ENCODE peak calls at places on chromosomes 6 and 20, in seven cellular contexts. Q is NCI-H1092 treated with DMSO at 0.1 percent for 48 hours; R is HFFc6; C is left ventricle myocardium inferior; I is hippocampal formation; E is activated T-helper 1 cell treated with anti-CD3 and anti-CD28 coated beads, Interleukin-2, amount 50 U/mL, for 16 hours; L is H9. N is an unnamed sample.

GRCh38 chr6:89071036-89071435 is 9.5 kb upstream of the PNRC1 start:
- DNase-seq in Q (no peak), R (no peak), C (no peak), I (no peak), E (no peak), L (no peak), N (no peak)

GRCh38 chr6:56278186-56278585 is 30.8 kb upstream of the COL21A1 start:
- DNase-seq in Q (no peak), R (no peak), C (no peak), I (no peak), E (no peak), L (no peak), N (no peak)

GRCh38 chr6:108921547-108922331 is 73.5 kb downstream of the ARMC2 start:
- DNase-seq in Q (no peak), R (peak), C (no peak), I (no peak), E (no peak), L (no peak), N (no peak)

GRCh38 chr6:85561750-85562357 is 31.8 kb downstream of the SNX14 start:
- DNase-seq in Q (no peak), R (peak), C (no peak), I (no peak), E (no peak), L (no peak), N (no peak)

GRCh38 chr20:51221791-51222408 is 199.0 kb upstream of the KCNG1 start:
- DNase-seq in Q (no peak), R (no peak), C (no peak), I (no peak), E (no peak), L (peak), N (no peak)

GRCh38 chr20:856361-856775 is 22.9 kb downstream of the FAM110A start:
- DNase-seq in Q (no peak), R (peak), C (no peak), I (no peak), E (no peak), L (no peak), N (no peak)

GRCh38 chr6:106666290-106667021 is 37.1 kb downstream of the QRSL1 start:
- DNase-seq in Q (no peak), R (no peak), C (no peak), I (no peak), E (no peak), L (peak), N (no peak)

GRCh38 chr6:75546401-75546800 is 52.8 kb upstream of the FILIP1 start:
- DNase-seq in Q (no peak), R (peak), C (no peak), I (no peak), E (no peak), L (no peak), N (no peak)

GRCh38 chr20:21609221-21609620 is 95.4 kb upstream of the NKX2-2 start:
- DNase-seq in Q (no peak), R (peak), C (no peak), I (peak), E (no peak), L (no peak), N (no peak)

GRCh38 chr20:35015863-35016193 is 60.2 kb downstream of the MYH7B start:
- DNase-seq in Q (no peak), R (no peak), C (no peak), I (no peak), E (no peak), L (peak), N (no peak)

GRCh38 chr6:116450769-116451740 is 10.1 kb upstream of the CALHM6 start:
- DNase-seq in Q (no peak), R (no peak), C (no peak), I (no peak), E (no peak), L (no peak), N (no peak)

GRCh38 chr6:39980839-39981580 is 46.7 kb upstream of the MOCS1 start:
- DNase-seq in Q (peak), R (peak), C (no peak), I (no peak), E (no peak), L (peak), N (no peak)

GRCh38 chr6:143125455-143125854 is 64.8 kb downstream of the AIG1 start:
- DNase-seq in Q (no peak), R (no peak), C (no peak), I (no peak), E (no peak), L (no peak), N (no peak)

GRCh38 chr20:4068708-4069107 is 53.4 kb upstream of the RNF24 start:
- DNase-seq in Q (no peak), R (no peak), C (no peak), I (no peak), E (no peak), L (no peak), N (no peak)

GRCh38 chr6:100269189-100269588 is 195.5 kb downstream of the SIM1 start:
- DNase-seq in Q (no peak), R (peak), C (no peak), I (no peak), E (no peak), L (no peak), N (no peak)

GRCh38 chr6:131979515-131980337 is 28.6 kb upstream of the CCN2 start:
- DNase-seq in Q (no peak), R (peak), C (no peak), I (no peak), E (no peak), L (no peak), N (no peak)

GRCh38 chr6:166005846-166006592 is 161.6 kb downstream of the TBXT start:
- DNase-seq in Q (peak), R (no peak), C (peak), I (peak), E (no peak), L (peak), N (peak)

GRCh38 chr20:56629464-56630085 is 469 bp downstream of the TFAP2C start:
- DNase-seq in Q (no peak), R (no peak), C (no peak), I (no peak), E (no peak), L (no peak), N (no peak)

GRCh38 chr6:21026576-21027273 is 492.5 kb downstream of the CDKAL1 start:
- DNase-seq in Q (no peak), R (peak), C (no peak), I (no peak), E (no peak), L (no peak), N (no peak)

GRCh38 chr6:63663147-63663877 is 27.7 kb downstream of the PHF3 start:
- DNase-seq in Q (no peak), R (peak), C (no peak), I (no peak), E (no peak), L (no peak), N (no peak)

GRCh38 chr6:162124710-162125435 is 602.7 kb downstream of the PRKN start:
- DNase-seq in Q (no peak), R (no peak), C (no peak), I (no peak), E (no peak), L (no peak), N (no peak)

GRCh38 chr6:133092199-133092598 is 149.0 kb upstream of the EYA4 start:
- DNase-seq in Q (no peak), R (no peak), C (no peak), I (no peak), E (no peak), L (no peak), N (no peak)

GRCh38 chr6:49082611-49083010 is 380.4 kb downstream of the MMUT start:
- DNase-seq in Q (no peak), R (no peak), C (no peak), I (no peak), E (no peak), L (no peak), N (no peak)

GRCh38 chr6:24918641-24919403 is 16.9 kb downstream of the RIPOR2 start:
- DNase-seq in Q (peak), R (no peak), C (no peak), I (no peak), E (no peak), L (no peak), N (no peak)

GRCh38 chr6:20583447-20583806 is 49.2 kb downstream of the CDKAL1 start:
- DNase-seq in Q (peak), R (no peak), C (no peak), I (no peak), E (no peak), L (no peak), N (no peak)

GRCh38 chr6:44342052-44342451 is 398 bp upstream of the SPATS1 start:
- DNase-seq in Q (no peak), R (no peak), C (no peak), I (no peak), E (no peak), L (no peak), N (no peak)

GRCh38 chr6:79713701-79714322 is 82.7 kb downstream of the SH3BGRL2 start:
- DNase-seq in Q (peak), R (no peak), C (peak), I (peak), E (no peak), L (peak), N (no peak)

GRCh38 chr6:87660226-87660886 is 41.7 kb downstream of the AKIRIN2 start:
- DNase-seq in Q (no peak), R (peak), C (no peak), I (no peak), E (no peak), L (no peak), N (no peak)

GRCh38 chr6:45619994-45620471 is 242.3 kb upstream of the SUPT3H start:
- DNase-seq in Q (no peak), R (no peak), C (no peak), I (no peak), E (no peak), L (no peak), N (no peak)

GRCh38 chr6:43723737-43724295 is 36.2 kb upstream of the MRPS18A start:
- DNase-seq in Q (peak), R (no peak), C (peak), I (peak), E (peak), L (peak), N (peak)

GRCh38 chr20:11101243-11101642 is 427.4 kb upstream of the JAG1 start:
- DNase-seq in Q (no peak), R (no peak), C (no peak), I (no peak), E (no peak), L (no peak), N (no peak)

GRCh38 chr20:45935416-45936046 is 1.0 kb downstream of the PCIF1 start:
- DNase-seq in Q (no peak), R (no peak), C (no peak), I (no peak), E (no peak), L (no peak), N (no peak)

GRCh38 chr20:20184149-20184548 is 131.8 kb downstream of the CFAP61 start:
- DNase-seq in Q (no peak), R (no peak), C (no peak), I (no peak), E (no peak), L (no peak), N (no peak)

GRCh38 chr6:42904467-42904866 is 11.4 kb upstream of the PTCRA start:
- DNase-seq in Q (no peak), R (no peak), C (no peak), I (no peak), E (no peak), L (no peak), N (no peak)

GRCh38 chr20:34798871-34799270 is 26.6 kb downstream of the NCOA6 start:
- DNase-seq in Q (no peak), R (peak), C (no peak), I (no peak), E (no peak), L (no peak), N (no peak)

GRCh38 chr6:154341876-154342275 is 14.7 kb downstream of the IPCEF1 start:
- DNase-seq in Q (no peak), R (no peak), C (no peak), I (no peak), E (no peak), L (no peak), N (no peak)

GRCh38 chr6:129402244-129402643 is 307.7 kb downstream of the ARHGAP18 start:
- DNase-seq in Q (no peak), R (peak), C (no peak), I (no peak), E (no peak), L (no peak), N (no peak)

GRCh38 chr6:160014869-160015182 is 45.9 kb downstream of the IGF2R start:
- DNase-seq in Q (no peak), R (no peak), C (no peak), I (no peak), E (no peak), L (no peak), N (no peak)

GRCh38 chr6:31462964-31463940 is 34.7 kb upstream of the MICB start:
- DNase-seq in Q (no peak), R (peak), C (peak), I (peak), E (peak), L (peak), N (peak)

GRCh38 chr6:5681480-5681879 is 325.2 kb downstream of the NRN1 start:
- DNase-seq in Q (no peak), R (no peak), C (no peak), I (no peak), E (no peak), L (no peak), N (no peak)

N was measured in mesothelial cell of epicardium.